ENCODE peak calls at places on chromosome 18, in five cellular contexts. O is upper lobe of right lung, C is lower lobe of right lung, P is body of pancreas, J is keratinocyte. V is an unnamed sample.

GRCh38 chr18:63788447-63789096 is 13.4 kb downstream of the SERPINB7 start:
- DNase-seq in O (no peak), C (no peak), P (no peak), J (peak), V (no peak)

GRCh38 chr18:35935805-35936204 is 36.7 kb upstream of the RMP24 start:
- DNase-seq in O (no peak), C (no peak), P (no peak), J (no peak), V (no peak)

GRCh38 chr18:76209597-76209996 is 285.4 kb downstream of the ZNF516 start:
- DNase-seq in O (no peak), C (no peak), P (no peak), J (peak), V (no peak)

GRCh38 chr18:801137-801536 is 10.9 kb downstream of the YES1 start:
- DNase-seq in O (no peak), C (no peak), P (no peak), J (no peak), V (no peak)

GRCh38 chr18:57630759-57631660 is 9.4 kb upstream of the NARS1 start:
- DNase-seq in O (no peak), C (no peak), P (no peak), J (no peak), V (no peak)

GRCh38 chr18:46402396-46402795 is 254.6 kb downstream of the LOXHD1 start:
- DNase-seq in O (no peak), C (no peak), P (no peak), J (no peak), V (no peak)

GRCh38 chr18:11136241-11136640 is 13.1 kb downstream of the PIEZO2 start:
- DNase-seq in O (no peak), C (no peak), P (no peak), J (no peak), V (no peak)

GRCh38 chr18:11497585-11497984 is 111.8 kb upstream of the SLC35G4 start:
- DNase-seq in O (no peak), C (no peak), P (no peak), J (no peak), V (peak)

GRCh38 chr18:393558-393957 is 106.9 kb downstream of the COLEC12 start:
- DNase-seq in O (no peak), C (no peak), P (no peak), J (no peak), V (no peak)

GRCh38 chr18:31610841-31611240 is 19.2 kb downstream of the TTR start:
- DNase-seq in O (no peak), C (no peak), P (peak), J (no peak), V (no peak)
- TF ChIP-seq CTCF in O (peak), C (no peak), P (no peak), J (peak), V (peak)

GRCh38 chr18:69876490-69876889 is 71.2 kb downstream of the CD226 start:
- DNase-seq in O (no peak), C (no peak), P (no peak), J (no peak), V (no peak)
- H3K27ac ChIP-seq in O (no peak), C (no peak), P (no peak), J (no peak), V (no peak)

GRCh38 chr18:7846315-7846714 is 279.2 kb downstream of the PTPRM start:
- DNase-seq in O (no peak), C (no peak), P (no peak), J (no peak), V (no peak)

GRCh38 chr18:7847357-7847756 is 280.2 kb downstream of the PTPRM start:
- DNase-seq in O (no peak), C (no peak), P (no peak), J (no peak), V (no peak)

GRCh38 chr18:7840445-7840844 is 273.3 kb downstream of the PTPRM start:
- DNase-seq in O (no peak), C (no peak), P (no peak), J (no peak), V (no peak)

GRCh38 chr18:7844418-7844817 is 277.3 kb downstream of the PTPRM start:
- DNase-seq in O (no peak), C (no peak), P (no peak), J (no peak), V (no peak)

DNA sequence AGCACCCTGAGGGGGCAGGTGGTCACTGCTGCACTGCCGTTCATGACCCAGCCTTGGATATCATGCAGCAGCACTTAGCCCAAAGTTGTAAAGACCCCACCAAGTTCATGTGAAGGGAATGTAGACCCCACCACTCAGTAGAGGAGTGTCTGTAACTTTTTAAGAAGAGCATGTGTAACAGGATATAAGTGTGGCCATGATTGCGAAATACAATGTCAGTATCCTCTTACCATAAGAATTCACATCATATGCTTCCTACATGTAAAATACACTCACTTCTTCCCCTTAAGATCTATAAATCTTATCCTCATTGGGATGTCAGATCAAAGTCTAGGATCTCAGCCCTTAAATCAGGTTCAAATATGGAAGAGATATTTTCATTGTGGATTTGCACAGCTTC is 276.9 kb downstream of the PTPRM start:
- DNase-seq in O (no peak), C (no peak), P (no peak), J (no peak), V (no peak)
- H3K4me3 ChIP-seq in O (no peak), C (no peak), P (no peak), J (no peak), V (no peak)

DNA sequence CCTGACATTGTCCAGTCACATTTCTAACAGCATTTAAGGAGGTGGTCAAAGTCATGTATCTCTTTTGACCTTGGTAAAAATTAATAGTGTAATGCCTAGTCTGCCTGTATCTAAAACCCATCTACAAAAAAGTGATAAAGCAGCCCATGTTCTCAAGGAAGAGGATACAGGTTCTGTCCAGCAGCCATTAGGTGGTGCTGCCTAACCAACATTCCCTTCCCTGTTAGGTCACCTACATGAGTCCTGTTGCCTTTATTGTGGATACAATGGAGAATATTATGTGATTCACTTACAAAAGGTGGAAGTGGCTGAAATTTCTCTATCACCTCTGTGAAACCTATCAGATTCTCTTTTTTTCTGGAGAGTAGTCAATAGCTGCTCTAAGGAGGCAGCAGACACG is 52.5 kb downstream of the AQP4 start:
- DNase-seq in O (no peak), C (no peak), P (no peak), J (no peak), V (no peak)
- TF ChIP-seq CTCF in O (peak), C (peak), P (no peak), J (peak), V (peak)

DNA sequence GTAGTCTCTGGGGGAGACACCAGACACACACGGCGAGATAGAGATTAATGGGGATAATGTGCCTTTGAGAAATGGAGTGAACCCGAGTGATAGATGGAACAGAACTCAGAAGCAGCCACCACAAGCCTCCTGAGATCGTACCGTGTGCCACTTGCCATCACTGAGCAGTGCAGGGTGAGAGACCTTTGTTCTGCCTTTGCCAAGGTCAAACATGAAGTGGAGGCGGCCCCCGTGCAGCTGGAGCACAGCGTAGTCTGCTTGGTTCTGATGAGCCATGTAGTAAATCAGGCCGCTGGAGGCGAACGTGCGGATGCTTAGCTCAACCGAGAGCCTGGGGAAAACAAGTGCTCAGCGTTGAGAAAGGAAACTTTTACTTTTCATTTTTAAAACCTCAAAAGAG is 167.0 kb downstream of the LAMA1 start:
- DNase-seq in O (no peak), C (no peak), P (peak), J (no peak), V (no peak)
- H3K27ac ChIP-seq in O (no peak), C (no peak), P (peak), J (no peak), V (no peak)

V was measured in psoas muscle.